ENCODE peak calls at places on chromosome 16, in four cellular contexts. One of them, this sample, is unnamed.

GRCh38 chr16:72783716-72784320 is 264.1 kb downstream of the ZFHX3 start:
- DNase-seq in stomach: no peak
- DNase-seq in NCI-H774: no peak
- DNase-seq in endothelial cell: no peak
- DNase-seq in this sample: no peak

GRCh38 chr16:57863434-57864160 is 61.3 kb upstream of the KIFC3 start:
- DNase-seq in stomach: peak; percentile 71
- DNase-seq in NCI-H774: peak; percentile 34
- DNase-seq in endothelial cell: peak; percentile 37
- DNase-seq in this sample: peak; percentile 64

GRCh38 chr16:85842848-85843247 is 43.4 kb downstream of the COX4I1 start:
- DNase-seq in stomach: no peak
- DNase-seq in NCI-H774: no peak
- DNase-seq in endothelial cell: no peak
- DNase-seq in this sample: no peak

GRCh38 chr16:82892327-82892726 is 265.6 kb downstream of the CDH13 start:
- DNase-seq in stomach: no peak
- DNase-seq in NCI-H774: no peak
- DNase-seq in endothelial cell: no peak
- DNase-seq in this sample: no peak

GRCh38 chr16:30761427-30761927 is 385 bp downstream of the CFAP119 start:
- DNase-seq in stomach: no peak
- DNase-seq in NCI-H774: no peak
- DNase-seq in endothelial cell: peak; percentile 54
- DNase-seq in this sample: peak; percentile 56

GRCh38 chr16:2170080-2170479 is 14.5 kb downstream of the TRAF7 start:
- DNase-seq in stomach: no peak
- DNase-seq in NCI-H774: no peak
- DNase-seq in endothelial cell: peak; percentile 85
- DNase-seq in this sample: no peak

GRCh38 chr16:31033709-31034492 is 543 bp downstream of the STX4 start:
- DNase-seq in stomach: peak; percentile 93
- DNase-seq in NCI-H774: peak; percentile 66
- DNase-seq in endothelial cell: peak; percentile 80
- DNase-seq in this sample: peak; percentile 92

GRCh38 chr16:89919535-89920406 is 1.1 kb downstream of the MC1R start:
- DNase-seq in stomach: no peak
- DNase-seq in NCI-H774: no peak
- DNase-seq in endothelial cell: no peak
- DNase-seq in this sample: no peak

GRCh38 chr16:29811896-29812665 is at the start of gene PRRT2:
- DNase-seq in stomach: no peak
- DNase-seq in NCI-H774: peak; percentile 9
- DNase-seq in endothelial cell: peak; percentile 52
- DNase-seq in this sample: peak; percentile 77

GRCh38 chr16:84643677-84644076 is 4.6 kb upstream of the KLHL36 start:
- DNase-seq in stomach: no peak
- DNase-seq in NCI-H774: no peak
- DNase-seq in endothelial cell: no peak
- DNase-seq in this sample: no peak

GRCh38 chr16:813204-813915 is 12.8 kb upstream of the GNG13 start:
- DNase-seq in stomach: no peak
- DNase-seq in NCI-H774: no peak
- DNase-seq in endothelial cell: peak; percentile 81
- DNase-seq in this sample: peak; percentile 80

GRCh38 chr16:69616082-69616481 is 50.3 kb downstream of the NFAT5 start:
- DNase-seq in stomach: no peak
- DNase-seq in NCI-H774: no peak
- DNase-seq in endothelial cell: no peak
- DNase-seq in this sample: no peak

GRCh38 chr16:4328580-4329353 is 12.9 kb downstream of the GLIS2 start:
- DNase-seq in stomach: no peak
- DNase-seq in NCI-H774: no peak
- DNase-seq in endothelial cell: no peak
- DNase-seq in this sample: no peak

GRCh38 chr16:15949210-15950166 is at the start of gene ABCC1:
- DNase-seq in stomach: peak; percentile 57
- DNase-seq in NCI-H774: peak; percentile 31
- DNase-seq in endothelial cell: peak; percentile 23
- DNase-seq in this sample: peak; percentile 24

GRCh38 chr16:49464093-49464492 is 90.5 kb downstream of the C16orf78 start:
- DNase-seq in stomach: no peak
- DNase-seq in NCI-H774: no peak
- DNase-seq in endothelial cell: no peak
- DNase-seq in this sample: no peak

This sample was measured in WTC11.